ENCODE peak calls at places on chromosome 2, in six cellular contexts. N is left ventricle myocardium inferior, S is GM06990, U is tibial nerve, L is fibroblast of villous mesenchyme, Q is retinal pigment epithelial cell. O is an unnamed sample.

GRCh38 chr2:69013837-69014796 is 1.1 kb downstream of the ANTXR1 start:
- DNase-seq in N (no peak), S (no peak), U (no peak), L (peak; percentile 62), Q (no peak), O (peak; percentile 65)

GRCh38 chr2:231541605-231542509 is 11.6 kb upstream of the NMUR1 start:
- DNase-seq in N (no peak), S (no peak), U (no peak), L (peak; percentile 17), Q (no peak), O (no peak)

GRCh38 chr2:24994325-24994724 is 22.6 kb upstream of the DNAJC27 start:
- DNase-seq in N (no peak), S (no peak), U (no peak), L (no peak), Q (no peak), O (no peak)

GRCh38 chr2:27095745-27096651 is 9.4 kb downstream of the KHK start:
- DNase-seq in N (peak; percentile 60), S (no peak), U (no peak), L (peak; percentile 51), Q (no peak), O (peak; percentile 44)

GRCh38 chr2:205775091-205775876 is 93.0 kb downstream of the NRP2 start:
- DNase-seq in N (no peak), S (no peak), U (no peak), L (peak; percentile 44), Q (peak; percentile 89), O (peak; percentile 57)

GRCh38 chr2:23326322-23326721 is 58.7 kb upstream of the KLHL29 start:
- DNase-seq in N (no peak), S (no peak), U (no peak), L (no peak), Q (no peak), O (no peak)

GRCh38 chr2:121498731-121499130 is 31.9 kb upstream of the RNU4ATAC start:
- DNase-seq in N (no peak), S (no peak), U (no peak), L (no peak), Q (no peak), O (no peak)

GRCh38 chr2:154097823-154098398 is 226.2 kb downstream of the GALNT13 start:
- DNase-seq in N (no peak), S (no peak), U (no peak), L (no peak), Q (no peak), O (no peak)

GRCh38 chr2:168462543-168463045 is 6.5 kb downstream of the CERS6 start:
- DNase-seq in N (no peak), S (no peak), U (no peak), L (no peak), Q (no peak), O (no peak)

GRCh38 chr2:74513605-74514367 is 464 bp upstream of the TLX2 start:
- DNase-seq in N (no peak), S (peak; percentile 33), U (no peak), L (no peak), Q (no peak), O (no peak)

GRCh38 chr2:10047616-10048500 is 4.5 kb downstream of the KLF11 start:
- DNase-seq in N (no peak), S (no peak), U (no peak), L (no peak), Q (no peak), O (no peak)

GRCh38 chr2:1675633-1676032 is 68.7 kb downstream of the PXDN start:
- DNase-seq in N (no peak), S (no peak), U (peak; percentile 38), L (peak; percentile 85), Q (peak; percentile 34), O (peak; percentile 46)

GRCh38 chr2:235148201-235149170 is 196.7 kb downstream of the SH3BP4 start:
- DNase-seq in N (no peak), S (no peak), U (no peak), L (no peak), Q (no peak), O (no peak)

GRCh38 chr2:162382283-162382682 is 38.4 kb downstream of the GCA start:
- DNase-seq in N (no peak), S (no peak), U (no peak), L (no peak), Q (no peak), O (peak; percentile 41)

GRCh38 chr2:240213226-240213475 is 72.7 kb upstream of the OTOS start:
- DNase-seq in N (no peak), S (no peak), U (no peak), L (no peak), Q (no peak), O (no peak)

GRCh38 chr2:64470921-64471320 is 17.0 kb downstream of the LGALSL start:
- DNase-seq in N (no peak), S (no peak), U (no peak), L (no peak), Q (no peak), O (no peak)

GRCh38 chr2:236507393-236508085 is 62.1 kb upstream of the ACKR3 start:
- DNase-seq in N (peak; percentile 38), S (peak; percentile 46), U (no peak), L (no peak), Q (peak; percentile 15), O (peak; percentile 30)

GRCh38 chr2:137178955-137179377 is 413.6 kb downstream of the THSD7B start:
- DNase-seq in N (no peak), S (no peak), U (no peak), L (peak; percentile 32), Q (no peak), O (peak; percentile 45)

GRCh38 chr2:240277073-240277806 is 136.8 kb upstream of the OTOS start:
- DNase-seq in N (no peak), S (no peak), U (peak; percentile 8), L (peak; percentile 41), Q (no peak), O (peak; percentile 42)

GRCh38 chr2:211114826-211115450 is 558.5 kb downstream of the CPS1 start:
- DNase-seq in N (no peak), S (no peak), U (no peak), L (no peak), Q (no peak), O (peak; percentile 49)

GRCh38 chr2:122412360-122412759 is 656.9 kb downstream of the TSN start:
- DNase-seq in N (no peak), S (no peak), U (no peak), L (no peak), Q (no peak), O (no peak)

GRCh38 chr2:169005080-169005598 is 26.0 kb downstream of the ABCB11 start:
- DNase-seq in N (no peak), S (no peak), U (no peak), L (no peak), Q (no peak), O (no peak)

GRCh38 chr2:180322781-180323180 is 315.7 kb upstream of the CWC22 start:
- DNase-seq in N (no peak), S (no peak), U (no peak), L (peak; percentile 38), Q (no peak), O (peak; percentile 20)

DNA sequence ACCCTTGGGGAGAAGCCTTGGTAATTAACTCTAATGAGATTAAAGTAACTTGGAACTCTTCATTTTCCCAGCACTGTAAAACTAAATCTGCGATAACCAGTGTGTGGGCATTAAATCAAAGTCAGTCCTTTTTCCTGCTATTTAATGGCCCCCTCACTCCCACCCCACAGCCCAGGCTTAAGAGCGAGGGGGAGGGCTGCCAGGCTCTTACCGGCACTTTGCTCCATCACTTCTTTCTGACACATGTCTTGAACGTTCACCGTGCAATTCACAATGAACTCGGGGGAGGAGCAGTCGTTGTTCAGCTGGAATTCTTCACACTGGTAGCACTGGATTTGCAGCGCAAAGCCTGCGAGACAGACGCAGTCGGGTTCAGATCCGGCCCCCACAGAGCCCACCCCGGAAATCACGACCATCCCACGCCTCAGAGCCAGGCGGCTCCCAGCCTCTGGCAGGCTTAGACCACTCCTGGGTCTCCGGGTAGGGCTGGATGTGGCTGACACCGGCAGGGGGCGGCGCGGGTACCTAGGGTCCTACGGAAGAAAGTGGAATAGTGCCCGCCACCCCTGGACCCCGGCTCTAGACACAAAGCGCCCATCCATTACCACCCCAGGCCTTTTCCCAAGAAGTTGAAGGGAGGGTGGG is 1.7 kb downstream of the LYPD1 start:
- DNase-seq in N (no peak), S (no peak), U (no peak), L (no peak), Q (no peak), O (peak; percentile 51)
- TF ChIP-seq CTCF in N (peak; percentile 26), S (peak; percentile 13), U (no peak), L (peak; percentile 20), Q (peak; percentile 55), O (peak; percentile 61)

GRCh38 chr2:215680605-215681598 is 245.0 kb upstream of the FN1 start:
- DNase-seq in N (no peak), S (peak; percentile 31), U (no peak), L (peak; percentile 90), Q (peak; percentile 60), O (peak; percentile 96)
- H3K4me3 ChIP-seq in N (no peak overlapping the region), S (no peak overlapping the region), U (no peak overlapping the region), L (no peak overlapping the region), Q (no peak overlapping the region), O (no peak overlapping the region)

GRCh38 chr2:56013475-56013874 is 89.9 kb upstream of the EFEMP1 start:
- DNase-seq in N (no peak), S (no peak), U (no peak), L (no peak), Q (no peak), O (no peak)

GRCh38 chr2:56012216-56012615 is 88.6 kb upstream of the EFEMP1 start:
- DNase-seq in N (no peak), S (no peak), U (no peak), L (no peak), Q (no peak), O (no peak)

GRCh38 chr2:56008661-56009411 is 85.3 kb upstream of the EFEMP1 start:
- DNase-seq in N (peak; percentile 33), S (no peak), U (peak; percentile 23), L (peak; percentile 65), Q (peak; percentile 71), O (peak; percentile 86)

GRCh38 chr2:56011624-56012023 is 88.0 kb upstream of the EFEMP1 start:
- DNase-seq in N (no peak), S (no peak), U (no peak), L (no peak), Q (no peak), O (no peak)

GRCh38 chr2:56009758-56010534 is 86.4 kb upstream of the EFEMP1 start:
- DNase-seq in N (no peak), S (no peak), U (no peak), L (peak; percentile 70), Q (no peak), O (peak; percentile 64)
- TF ChIP-seq CTCF in N (peak; percentile 66), S (peak; percentile 47), U (peak; percentile 37), L (peak; percentile 68), Q (peak; percentile 64), O (peak; percentile 56)

DNA sequence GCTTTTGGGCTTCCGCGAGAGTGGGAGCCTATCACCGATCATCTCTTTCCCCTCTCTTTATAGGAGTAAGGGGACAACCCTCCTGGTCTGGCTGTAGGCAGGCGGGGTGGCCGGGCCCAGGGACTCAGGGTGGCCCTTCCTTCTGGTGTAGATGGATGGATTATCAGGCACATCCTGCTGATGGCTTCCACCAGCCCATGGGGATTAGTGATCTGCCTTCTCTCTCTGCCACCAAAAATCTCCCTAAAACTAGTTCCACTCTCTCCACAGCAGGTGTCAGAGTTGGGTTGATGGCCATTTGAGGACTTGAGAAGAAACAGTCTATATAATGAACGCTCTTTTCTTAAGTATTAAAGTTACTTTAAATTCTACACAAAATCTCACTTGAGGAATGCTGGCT is 37.4 kb downstream of the NCK2 start:
- DNase-seq in N (no peak), S (no peak), U (no peak), L (no peak), Q (no peak), O (no peak)
- H3K4me3 ChIP-seq in N (no peak overlapping the region), S (no peak overlapping the region), U (no peak overlapping the region), L (no peak overlapping the region), Q (no peak overlapping the region), O (no peak overlapping the region)